ENCODE peak calls at places on chromosome 7, in seven cellular contexts. One of them, this sample, is unnamed.

GRCh38 chr7:22302951-22303423 is 54.0 kb downstream of the RAPGEF5 start:
- DNase-seq in prostate gland: no peak
- DNase-seq in suprapubic skin: no peak
- DNase-seq in Panc1: no peak
- DNase-seq in upper lobe of left lung: no peak
- DNase-seq in transverse colon: no peak
- DNase-seq in stomach: no peak
- DNase-seq in this sample: no peak

GRCh38 chr7:36215017-36215621 is 62.1 kb downstream of the EEPD1 start:
- DNase-seq in prostate gland: no peak
- DNase-seq in suprapubic skin: no peak
- DNase-seq in Panc1: no peak
- DNase-seq in upper lobe of left lung: no peak
- DNase-seq in transverse colon: no peak
- DNase-seq in stomach: no peak
- DNase-seq in this sample: no peak

GRCh38 chr7:2909471-2910039 is 65.4 kb upstream of the GNA12 start:
- DNase-seq in prostate gland: no peak
- DNase-seq in suprapubic skin: no peak
- DNase-seq in Panc1: no peak
- DNase-seq in upper lobe of left lung: no peak
- DNase-seq in transverse colon: no peak
- DNase-seq in stomach: no peak
- DNase-seq in this sample: no peak

GRCh38 chr7:70726951-70727378 is 405.0 kb upstream of the GALNT17 start:
- DNase-seq in prostate gland: peak; percentile 43
- DNase-seq in suprapubic skin: no peak
- DNase-seq in Panc1: no peak
- DNase-seq in upper lobe of left lung: no peak
- DNase-seq in transverse colon: no peak
- DNase-seq in stomach: no peak
- DNase-seq in this sample: no peak

GRCh38 chr7:14837216-14837615 is 65.3 kb downstream of the DGKB start:
- DNase-seq in prostate gland: no peak
- DNase-seq in suprapubic skin: no peak
- DNase-seq in Panc1: no peak
- DNase-seq in upper lobe of left lung: no peak
- DNase-seq in transverse colon: no peak
- DNase-seq in stomach: no peak
- DNase-seq in this sample: no peak

GRCh38 chr7:37037286-37037685 is 313.0 kb upstream of the AOAH start:
- DNase-seq in prostate gland: no peak
- DNase-seq in suprapubic skin: no peak
- DNase-seq in Panc1: no peak
- DNase-seq in upper lobe of left lung: no peak
- DNase-seq in transverse colon: no peak
- DNase-seq in stomach: no peak
- DNase-seq in this sample: no peak

GRCh38 chr7:146146866-146147265 is 30.3 kb downstream of the CNTNAP2 start:
- DNase-seq in prostate gland: no peak
- DNase-seq in suprapubic skin: no peak
- DNase-seq in Panc1: no peak
- DNase-seq in upper lobe of left lung: no peak
- DNase-seq in transverse colon: no peak
- DNase-seq in stomach: no peak
- DNase-seq in this sample: no peak

GRCh38 chr7:44735403-44736165 is 13.1 kb upstream of the ZMIZ2 start:
- DNase-seq in prostate gland: no peak
- DNase-seq in suprapubic skin: no peak
- DNase-seq in Panc1: peak; percentile 98
- DNase-seq in upper lobe of left lung: no peak
- DNase-seq in transverse colon: no peak
- DNase-seq in stomach: no peak
- DNase-seq in this sample: peak; percentile 10

GRCh38 chr7:107384025-107384424 is 85.8 kb upstream of the GPR22 start:
- DNase-seq in prostate gland: no peak
- DNase-seq in suprapubic skin: no peak
- DNase-seq in Panc1: no peak
- DNase-seq in upper lobe of left lung: no peak
- DNase-seq in transverse colon: no peak
- DNase-seq in stomach: no peak
- DNase-seq in this sample: no peak

GRCh38 chr7:29977926-29978652 is 11.5 kb downstream of the SCRN1 start:
- DNase-seq in prostate gland: no peak
- DNase-seq in suprapubic skin: no peak
- DNase-seq in Panc1: no peak
- DNase-seq in upper lobe of left lung: no peak
- DNase-seq in transverse colon: no peak
- DNase-seq in stomach: no peak
- DNase-seq in this sample: no peak

GRCh38 chr7:69932034-69932628 is 333.9 kb downstream of the AUTS2 start:
- DNase-seq in prostate gland: peak; percentile 9
- DNase-seq in suprapubic skin: no peak
- DNase-seq in Panc1: peak; percentile 8
- DNase-seq in upper lobe of left lung: no peak
- DNase-seq in transverse colon: no peak
- DNase-seq in stomach: no peak
- DNase-seq in this sample: no peak

GRCh38 chr7:40986351-40986873 is 716.5 kb downstream of the INHBA start:
- DNase-seq in prostate gland: no peak
- DNase-seq in suprapubic skin: no peak
- DNase-seq in Panc1: peak; percentile 71
- DNase-seq in upper lobe of left lung: no peak
- DNase-seq in transverse colon: no peak
- DNase-seq in stomach: no peak
- DNase-seq in this sample: no peak

GRCh38 chr7:132544999-132545398 is 31.3 kb downstream of the PLXNA4 start:
- DNase-seq in prostate gland: no peak
- DNase-seq in suprapubic skin: no peak
- DNase-seq in Panc1: no peak
- DNase-seq in upper lobe of left lung: no peak
- DNase-seq in transverse colon: no peak
- DNase-seq in stomach: no peak
- DNase-seq in this sample: no peak

GRCh38 chr7:45088821-45089313 is at the start of gene NACAD:
- DNase-seq in prostate gland: peak; percentile 26
- DNase-seq in suprapubic skin: peak; percentile 71
- DNase-seq in Panc1: no peak
- DNase-seq in upper lobe of left lung: no peak
- DNase-seq in transverse colon: peak; percentile 45
- DNase-seq in stomach: peak; percentile 40
- DNase-seq in this sample: peak; percentile 77

GRCh38 chr7:32583791-32584190 is 88.5 kb downstream of the AVL9 start:
- DNase-seq in prostate gland: no peak
- DNase-seq in suprapubic skin: no peak
- DNase-seq in Panc1: no peak
- DNase-seq in upper lobe of left lung: no peak
- DNase-seq in transverse colon: no peak
- DNase-seq in stomach: no peak
- DNase-seq in this sample: no peak

GRCh38 chr7:70830426-70830825 is 301.5 kb upstream of the GALNT17 start:
- DNase-seq in prostate gland: no peak
- DNase-seq in suprapubic skin: no peak
- DNase-seq in Panc1: no peak
- DNase-seq in upper lobe of left lung: no peak
- DNase-seq in transverse colon: no peak
- DNase-seq in stomach: no peak
- DNase-seq in this sample: no peak

GRCh38 chr7:15011289-15011688 is 108.7 kb upstream of the DGKB start:
- DNase-seq in prostate gland: no peak
- DNase-seq in suprapubic skin: no peak
- DNase-seq in Panc1: no peak
- DNase-seq in upper lobe of left lung: no peak
- DNase-seq in transverse colon: no peak
- DNase-seq in stomach: no peak
- DNase-seq in this sample: no peak

GRCh38 chr7:24129597-24129996 is 154.4 kb upstream of the NPY start:
- DNase-seq in prostate gland: no peak
- DNase-seq in suprapubic skin: no peak
- DNase-seq in Panc1: no peak
- DNase-seq in upper lobe of left lung: no peak
- DNase-seq in transverse colon: no peak
- DNase-seq in stomach: no peak
- DNase-seq in this sample: no peak

GRCh38 chr7:158358926-158359645 is 228.5 kb downstream of the PTPRN2 start:
- DNase-seq in prostate gland: no peak
- DNase-seq in suprapubic skin: peak; percentile 49
- DNase-seq in Panc1: no peak
- DNase-seq in upper lobe of left lung: peak; percentile 12
- DNase-seq in transverse colon: no peak
- DNase-seq in stomach: no peak
- DNase-seq in this sample: peak; percentile 44

GRCh38 chr7:91266931-91267557 is 2.8 kb downstream of the FZD1 start:
- DNase-seq in prostate gland: peak; percentile 31
- DNase-seq in suprapubic skin: peak; percentile 57
- DNase-seq in Panc1: no peak
- DNase-seq in upper lobe of left lung: no peak
- DNase-seq in transverse colon: no peak
- DNase-seq in stomach: no peak
- DNase-seq in this sample: no peak

GRCh38 chr7:28627263-28627653 is 214.9 kb downstream of the CREB5 start:
- DNase-seq in prostate gland: no peak
- DNase-seq in suprapubic skin: no peak
- DNase-seq in Panc1: no peak
- DNase-seq in upper lobe of left lung: no peak
- DNase-seq in transverse colon: no peak
- DNase-seq in stomach: no peak
- DNase-seq in this sample: no peak
- TF ChIP-seq POLR2AphosphoS5 in prostate gland: no peak
- TF ChIP-seq POLR2AphosphoS5 in suprapubic skin: no peak
- TF ChIP-seq POLR2AphosphoS5 in Panc1: no peak
- TF ChIP-seq POLR2AphosphoS5 in upper lobe of left lung: no peak
- TF ChIP-seq POLR2AphosphoS5 in transverse colon: no peak
- TF ChIP-seq POLR2AphosphoS5 in stomach: no peak
- TF ChIP-seq POLR2AphosphoS5 in this sample: no peak

DNA sequence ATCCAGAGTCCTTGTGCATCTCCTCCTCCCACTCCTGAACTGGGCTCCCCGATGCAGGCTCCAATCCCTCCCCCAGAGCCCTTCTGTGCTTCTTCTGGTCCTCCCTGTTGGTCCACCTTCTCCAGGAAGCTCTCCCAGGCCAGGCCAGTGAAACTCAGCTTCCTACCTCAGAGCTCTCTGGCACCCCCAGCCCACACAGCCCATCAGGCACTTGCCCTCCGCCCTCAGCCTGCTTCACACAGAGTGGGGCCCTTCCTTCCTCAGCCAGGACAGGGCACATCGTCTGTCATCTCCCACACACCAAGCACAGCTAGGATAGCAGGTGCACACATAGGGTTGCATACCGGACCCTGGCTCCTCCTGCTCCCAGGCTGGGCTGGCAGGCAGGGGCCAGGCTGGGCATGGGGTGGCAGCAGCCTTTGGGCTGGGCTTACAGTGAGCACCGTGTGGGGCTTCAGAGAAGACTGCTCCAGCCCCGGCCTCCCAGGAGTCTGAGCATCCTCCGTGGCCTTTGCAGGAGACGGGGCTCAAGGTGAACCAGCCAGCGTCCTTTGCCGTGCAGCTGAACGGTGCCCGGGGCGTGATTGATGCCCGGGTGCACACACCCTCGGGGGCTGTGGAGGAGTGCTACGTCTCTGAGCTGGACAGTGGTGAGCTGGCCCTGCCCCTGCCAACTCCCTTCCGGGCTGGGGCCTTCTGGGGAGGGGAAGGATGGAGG is 6.5 kb upstream of the ATP6V1F start:
- DNase-seq in prostate gland: no peak
- DNase-seq in suprapubic skin: no peak
- DNase-seq in Panc1: no peak
- DNase-seq in upper lobe of left lung: no peak
- DNase-seq in transverse colon: no peak
- DNase-seq in stomach: no peak
- DNase-seq in this sample: no peak
- H3K27me3 ChIP-seq in prostate gland: no peaks in the 10 kb centered on the region
- H3K27me3 ChIP-seq in suprapubic skin: no peaks in the 10 kb centered on the region
- H3K27me3 ChIP-seq in Panc1: no peaks in the 10 kb centered on the region
- H3K27me3 ChIP-seq in upper lobe of left lung: no peaks in the 10 kb centered on the region
- H3K27me3 ChIP-seq in transverse colon: no peaks in the 10 kb centered on the region
- H3K27me3 ChIP-seq in stomach: no peaks in the 10 kb centered on the region
- H3K27me3 ChIP-seq in this sample: no peaks in the 10 kb centered on the region

DNA sequence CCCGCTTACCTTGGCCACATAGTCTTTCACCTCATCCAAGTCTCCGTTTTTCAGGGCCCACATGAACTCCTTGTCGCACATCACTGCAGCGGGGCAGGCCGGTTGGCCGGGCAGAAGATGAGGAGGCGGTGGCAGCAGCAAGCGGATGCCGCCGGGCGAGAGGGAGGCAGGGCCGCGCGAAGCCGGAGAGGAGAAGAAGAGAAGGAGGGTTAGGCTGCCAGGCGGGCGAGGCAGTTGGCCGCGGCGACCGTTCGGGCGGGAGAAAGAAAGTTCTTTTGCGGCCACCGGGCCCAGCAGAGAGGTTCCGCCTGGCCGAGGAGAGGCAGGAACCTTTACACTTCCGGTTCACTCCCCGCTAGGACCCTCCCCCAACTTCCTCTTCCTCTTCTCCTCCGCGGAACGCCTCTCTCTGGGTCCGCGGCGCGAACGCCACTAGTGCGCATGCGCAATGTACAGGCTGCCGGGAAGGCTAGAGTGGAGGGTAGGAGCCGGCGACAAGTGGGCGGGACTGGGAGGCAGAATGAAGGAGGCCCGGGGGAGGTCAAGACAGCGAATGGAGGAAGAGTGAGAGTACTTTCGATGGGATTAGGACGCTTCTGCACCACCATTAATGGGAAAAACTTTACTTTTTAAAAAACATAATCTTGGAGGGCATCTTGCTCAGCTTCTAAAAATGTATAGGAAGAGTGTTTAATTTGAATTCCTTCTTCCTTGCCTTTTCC is at the start of gene MTPN:
- DNase-seq in prostate gland: peak; percentile 98
- DNase-seq in suprapubic skin: peak; percentile 99
- DNase-seq in Panc1: peak; percentile 97
- DNase-seq in upper lobe of left lung: peak; percentile 100
- DNase-seq in transverse colon: peak; percentile 99
- DNase-seq in stomach: peak; percentile 100
- DNase-seq in this sample: peak; percentile 100
- TF ChIP-seq CTCF in prostate gland: no peak
- TF ChIP-seq CTCF in suprapubic skin: no peak
- TF ChIP-seq CTCF in Panc1: no peak
- TF ChIP-seq CTCF in upper lobe of left lung: no peak
- TF ChIP-seq CTCF in transverse colon: no peak
- TF ChIP-seq CTCF in stomach: no peak
- TF ChIP-seq CTCF in this sample: no peak

GRCh38 chr7:55120501-55121198 is 101.8 kb downstream of the EGFR start:
- DNase-seq in prostate gland: peak; percentile 70
- DNase-seq in suprapubic skin: no peak
- DNase-seq in Panc1: no peak
- DNase-seq in upper lobe of left lung: no peak
- DNase-seq in transverse colon: no peak
- DNase-seq in stomach: no peak
- DNase-seq in this sample: no peak
- TF ChIP-seq POLR2AphosphoS5 in prostate gland: peak; percentile 83
- TF ChIP-seq POLR2AphosphoS5 in suprapubic skin: no peak
- TF ChIP-seq POLR2AphosphoS5 in Panc1: no peak
- TF ChIP-seq POLR2AphosphoS5 in upper lobe of left lung: peak; percentile 50
- TF ChIP-seq POLR2AphosphoS5 in transverse colon: peak; percentile 24
- TF ChIP-seq POLR2AphosphoS5 in stomach: peak; percentile 42
- TF ChIP-seq POLR2AphosphoS5 in this sample: no peak

GRCh38 chr7:75931676-75932075 is 16.7 kb downstream of the POR start:
- DNase-seq in prostate gland: no peak
- DNase-seq in suprapubic skin: no peak
- DNase-seq in Panc1: no peak
- DNase-seq in upper lobe of left lung: no peak
- DNase-seq in transverse colon: no peak
- DNase-seq in stomach: no peak
- DNase-seq in this sample: no peak
- H3K27me3 ChIP-seq in prostate gland: no peaks in the 10 kb centered on the region
- H3K27me3 ChIP-seq in suprapubic skin: no peaks in the 10 kb centered on the region
- H3K27me3 ChIP-seq in Panc1: no peaks in the 10 kb centered on the region
- H3K27me3 ChIP-seq in upper lobe of left lung: no peaks in the 10 kb centered on the region
- H3K27me3 ChIP-seq in transverse colon: no peaks in the 10 kb centered on the region
- H3K27me3 ChIP-seq in stomach: no peaks in the 10 kb centered on the region
- H3K27me3 ChIP-seq in this sample: no peaks in the 10 kb centered on the region